ENCODE peak calls at places on chromosomes 2 and 18, in four cellular contexts. O, G, B and A are unnamed samples.

GRCh38 chr2:212021947-212022346 is 516.7 kb downstream of the ERBB4 start:
- DNase-seq in O (peak; percentile 7), G (no peak), B (no peak), A (no peak)

GRCh38 chr2:101190753-101191516 is 39.8 kb upstream of the TBC1D8 start:
- DNase-seq in O (no peak), G (no peak), B (no peak), A (no peak)

GRCh38 chr2:239855863-239856587 is 169.1 kb downstream of the NDUFA10 start:
- DNase-seq in O (no peak), G (no peak), B (no peak), A (no peak)

GRCh38 chr2:62443886-62444285 is 62.1 kb downstream of the TMEM17 start:
- DNase-seq in O (peak; percentile 25), G (no peak), B (no peak), A (no peak)

GRCh38 chr2:23599006-23599405 is 214.0 kb downstream of the KLHL29 start:
- DNase-seq in O (no peak), G (no peak), B (no peak), A (no peak)

GRCh38 chr2:258933-259332 is 4.9 kb downstream of the SH3YL1 start:
- DNase-seq in O (no peak), G (no peak), B (no peak), A (no peak)

GRCh38 chr2:176188218-176188968 is at the start of gene HOXD1:
- DNase-seq in O (peak; percentile 71), G (no peak), B (no peak), A (no peak)

GRCh38 chr2:228408529-228409227 is 227.2 kb upstream of the SPHKAP start:
- DNase-seq in O (no peak), G (no peak), B (no peak), A (no peak)

GRCh38 chr18:11072632-11073031 is 76.7 kb downstream of the PIEZO2 start:
- DNase-seq in O (no peak), G (no peak), B (no peak), A (no peak)

GRCh38 chr2:215879977-215880940 is 133.1 kb downstream of the MREG start:
- DNase-seq in O (no peak), G (no peak), B (no peak), A (no peak)

GRCh38 chr18:58432050-58432727 is 196.7 kb downstream of the ALPK2 start:
- DNase-seq in O (no peak), G (no peak), B (no peak), A (no peak)

GRCh38 chr2:228771719-228772254 is 499.3 kb downstream of the PID1 start:
- DNase-seq in O (no peak), G (no peak), B (no peak), A (no peak)

GRCh38 chr2:54419386-54419785 is 36.7 kb upstream of the SPTBN1 start:
- DNase-seq in O (no peak), G (no peak), B (no peak), A (no peak)

GRCh38 chr2:47429795-47430194 is 26.8 kb downstream of the MSH2 start:
- DNase-seq in O (no peak), G (no peak), B (no peak), A (no peak)

GRCh38 chr2:45003586-45004568 is 5.4 kb downstream of the SIX2 start:
- DNase-seq in O (no peak), G (no peak), B (no peak), A (no peak)

GRCh38 chr2:48548871-48549270 is 18.9 kb downstream of the STON1 start:
- DNase-seq in O (no peak), G (no peak), B (no peak), A (no peak)

GRCh38 chr2:238873841-238874240 is 26.0 kb downstream of the TWIST2 start:
- DNase-seq in O (no peak), G (no peak), B (no peak), A (no peak)

GRCh38 chr2:54559593-54560145 is 103.5 kb downstream of the SPTBN1 start:
- DNase-seq in O (peak; percentile 83), G (peak; percentile 82), B (no peak), A (peak; percentile 71)

GRCh38 chr2:192123847-192124246 is 70.9 kb downstream of the TMEFF2 start:
- DNase-seq in O (no peak), G (no peak), B (no peak), A (no peak)

GRCh38 chr2:241818229-241818942 is 9.4 kb downstream of the NEU4 start:
- DNase-seq in O (no peak), G (peak; percentile 48), B (peak; percentile 11), A (no peak)

GRCh38 chr18:25651553-25651952 is 299.6 kb upstream of the ZNF521 start:
- DNase-seq in O (no peak), G (no peak), B (no peak), A (no peak)

GRCh38 chr2:31366733-31367132 is 47.8 kb downstream of the XDH start:
- DNase-seq in O (no peak), G (no peak), B (no peak), A (no peak)

GRCh38 chr2:191631754-191632153 is 46.2 kb upstream of the NABP1 start:
- DNase-seq in O (peak; percentile 35), G (peak; percentile 67), B (no peak), A (peak; percentile 86)

GRCh38 chr2:224086226-224086911 is 47.3 kb upstream of the SERPINE2 start:
- DNase-seq in O (peak; percentile 43), G (no peak), B (no peak), A (no peak)

GRCh38 chr18:31325051-31325450 is 7.1 kb downstream of the DSG1 start:
- DNase-seq in O (no peak), G (no peak), B (no peak), A (no peak)

DNA sequence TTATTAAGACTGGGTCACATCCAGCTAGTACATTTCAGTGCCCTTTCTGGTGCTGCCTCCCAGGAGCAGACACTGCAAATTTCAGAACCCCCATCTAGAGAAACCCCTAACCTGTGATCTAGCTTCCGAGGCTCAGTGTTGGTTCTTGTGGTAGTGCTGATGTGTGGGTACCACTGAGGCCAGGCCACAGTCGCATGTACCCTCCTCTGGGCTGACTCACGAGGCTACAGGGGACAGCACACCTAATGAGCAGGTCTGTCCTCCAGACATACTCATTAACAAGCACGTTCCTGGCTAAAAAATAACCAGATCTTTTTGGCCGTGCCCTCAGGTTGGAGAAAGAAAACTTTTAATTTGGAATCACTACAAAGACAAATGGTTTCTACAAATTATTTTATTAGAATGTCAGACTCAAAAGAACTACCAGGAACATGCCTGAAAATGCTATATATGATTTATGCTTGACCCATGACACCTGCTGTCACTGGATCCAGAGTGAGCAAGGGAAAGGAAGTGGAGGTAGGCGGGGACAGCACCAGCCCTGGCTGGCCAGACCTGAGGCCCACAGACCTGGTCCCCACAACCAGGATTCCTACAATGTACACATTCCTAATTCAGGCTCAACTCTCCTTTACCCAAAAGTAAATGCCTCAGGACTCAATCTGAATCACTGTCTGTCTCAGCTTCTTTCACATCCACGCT is 8.5 kb downstream of the CIAO1 start:
- DNase-seq in O (no peak), G (no peak), B (no peak), A (no peak)
- TF ChIP-seq POLR2AphosphoS5 in O (no peak), G (no peak), B (no peak), A (no peak)

GRCh38 chr18:63188063-63188462 is 131.5 kb downstream of the BCL2 start:
- DNase-seq in O (no peak), G (no peak), B (no peak), A (no peak)

GRCh38 chr18:63183952-63184351 is 135.6 kb downstream of the BCL2 start:
- DNase-seq in O (no peak), G (no peak), B (no peak), A (no peak)

GRCh38 chr18:63186934-63187574 is 132.5 kb downstream of the BCL2 start:
- DNase-seq in O (no peak), G (no peak), B (no peak), A (no peak)

GRCh38 chr18:63186520-63186919 is 133.0 kb downstream of the BCL2 start:
- DNase-seq in O (no peak), G (no peak), B (no peak), A (no peak)

DNA sequence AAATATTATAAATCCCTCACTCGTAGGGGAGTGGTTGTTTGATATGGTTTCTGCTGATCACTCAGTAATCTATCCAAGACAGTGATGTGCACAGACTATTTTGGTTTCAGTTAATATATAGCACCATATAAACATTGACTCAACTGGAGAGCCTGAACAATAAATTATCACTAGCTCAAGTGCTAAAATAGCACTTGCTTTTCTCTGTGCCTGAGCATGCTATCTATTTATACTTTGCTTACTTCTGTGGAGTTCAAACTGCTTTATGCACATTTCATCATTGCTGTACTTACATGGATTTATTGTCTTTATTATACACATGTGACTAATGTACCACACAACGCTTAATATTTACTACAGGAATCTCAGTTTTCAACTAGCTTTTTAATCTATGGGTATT is 133.6 kb downstream of the BCL2 start:
- DNase-seq in O (no peak), G (no peak), B (no peak), A (no peak)
- TF ChIP-seq POLR2AphosphoS5 in O (no peak), G (peak; percentile 79), B (no peak), A (no peak)

GRCh38 chr18:79065802-79066201 is 3.4 kb upstream of the ATP9B start:
- DNase-seq in O (no peak), G (no peak), B (no peak), A (no peak)

GRCh38 chr18:79064228-79064627 is 5.0 kb upstream of the ATP9B start:
- DNase-seq in O (no peak), G (no peak), B (no peak), A (no peak)

GRCh38 chr18:79059456-79059855 is 9.7 kb upstream of the ATP9B start:
- DNase-seq in O (no peak), G (no peak), B (no peak), A (no peak)

GRCh38 chr18:79058007-79058406 is 11.2 kb upstream of the ATP9B start:
- DNase-seq in O (no peak), G (no peak), B (no peak), A (no peak)

DNA sequence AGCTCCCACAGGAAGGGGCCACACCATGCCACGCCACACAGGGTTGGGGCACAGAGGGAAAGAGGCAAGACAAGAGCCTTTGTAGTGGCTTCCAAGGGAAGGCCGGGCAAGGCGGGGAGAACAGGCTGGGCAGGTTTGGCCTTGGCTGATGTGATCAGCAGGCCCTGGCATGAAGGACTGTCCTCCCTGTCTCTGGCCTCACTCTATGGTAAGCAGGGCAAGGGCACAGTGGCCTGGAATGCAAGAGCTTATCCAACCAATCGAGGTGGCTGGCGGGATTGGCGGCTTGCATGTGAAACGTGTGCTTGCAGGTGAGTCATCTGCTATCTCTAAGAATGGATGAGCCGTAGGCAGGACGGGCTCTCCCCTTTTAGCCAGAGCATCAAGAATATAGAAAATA is 6.4 kb upstream of the ATP9B start:
- DNase-seq in O (peak; percentile 21), G (no peak), B (no peak), A (no peak)
- TF ChIP-seq POLR2AphosphoS5 in O (no peak), G (no peak), B (no peak), A (no peak)

DNA sequence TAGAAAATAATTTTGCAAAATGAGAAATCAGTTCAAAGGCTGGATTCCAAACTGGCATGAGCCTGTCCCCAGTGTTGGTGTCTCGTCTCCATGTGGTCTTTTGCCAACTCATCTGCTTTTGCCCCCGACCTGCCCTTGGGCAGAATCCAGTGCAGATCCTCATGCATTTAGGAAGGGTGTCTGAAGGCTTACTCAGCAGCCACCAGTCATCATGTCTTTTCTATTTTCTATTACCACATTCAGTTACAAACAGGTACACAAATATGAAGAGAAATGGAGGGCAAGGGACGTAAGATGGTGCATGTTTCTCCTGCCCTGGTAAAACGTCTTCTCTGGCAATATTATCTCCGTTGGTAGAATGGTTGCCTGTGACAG is 43.5 kb downstream of the E2F6 start:
- DNase-seq in O (no peak), G (no peak), B (no peak), A (no peak)
- TF ChIP-seq POLR2AphosphoS5 in O (no peak), G (no peak), B (no peak), A (no peak)